ENCODE peak calls at places on chromosome 5, in four cellular contexts. P, D, F and K are unnamed samples.

GRCh38 chr5:14323466-14323865 is 180.3 kb downstream of the TRIO start:
- DNase-seq in P (no peak), D (no peak), F (no peak), K (no peak)

GRCh38 chr5:170484847-170485605 is 18.8 kb upstream of the KCNIP1 start:
- DNase-seq in P (no peak), D (no peak), F (no peak), K (no peak)

GRCh38 chr5:177300236-177300880 is 3.2 kb downstream of the RAB24 start:
- DNase-seq in P (peak), D (no peak), F (peak), K (no peak)

GRCh38 chr5:64331597-64332277 is 166.1 kb downstream of the RNF180 start:
- DNase-seq in P (no peak), D (no peak), F (no peak), K (peak)

GRCh38 chr5:154198611-154199230 is 8.2 kb downstream of the GALNT10 start:
- DNase-seq in P (no peak), D (no peak), F (no peak), K (no peak)

GRCh38 chr5:147391781-147392180 is 118.1 kb downstream of the DPYSL3 start:
- DNase-seq in P (peak), D (peak), F (no peak), K (no peak)

GRCh38 chr5:59357421-59357977 is 536.0 kb downstream of the PDE4D start:
- DNase-seq in P (no peak), D (no peak), F (no peak), K (no peak)

GRCh38 chr5:150024241-150024984 is 23.9 kb downstream of the HMGXB3 start:
- DNase-seq in P (no peak), D (no peak), F (no peak), K (no peak)

GRCh38 chr5:54720346-54720745 is 202.8 kb downstream of the SNX18 start:
- DNase-seq in P (no peak), D (no peak), F (no peak), K (no peak)

GRCh38 chr5:173581408-173582197 is 34.8 kb downstream of the BOD1 start:
- DNase-seq in P (peak), D (peak), F (no peak), K (no peak)

GRCh38 chr5:86833868-86834267 is 216.1 kb downstream of the COX7C start:
- DNase-seq in P (no peak), D (no peak), F (no peak), K (no peak)
- TF ChIP-seq POLR2AphosphoS5 in P (no peak), D (no peak), F (no peak), K (no peak)

DNA sequence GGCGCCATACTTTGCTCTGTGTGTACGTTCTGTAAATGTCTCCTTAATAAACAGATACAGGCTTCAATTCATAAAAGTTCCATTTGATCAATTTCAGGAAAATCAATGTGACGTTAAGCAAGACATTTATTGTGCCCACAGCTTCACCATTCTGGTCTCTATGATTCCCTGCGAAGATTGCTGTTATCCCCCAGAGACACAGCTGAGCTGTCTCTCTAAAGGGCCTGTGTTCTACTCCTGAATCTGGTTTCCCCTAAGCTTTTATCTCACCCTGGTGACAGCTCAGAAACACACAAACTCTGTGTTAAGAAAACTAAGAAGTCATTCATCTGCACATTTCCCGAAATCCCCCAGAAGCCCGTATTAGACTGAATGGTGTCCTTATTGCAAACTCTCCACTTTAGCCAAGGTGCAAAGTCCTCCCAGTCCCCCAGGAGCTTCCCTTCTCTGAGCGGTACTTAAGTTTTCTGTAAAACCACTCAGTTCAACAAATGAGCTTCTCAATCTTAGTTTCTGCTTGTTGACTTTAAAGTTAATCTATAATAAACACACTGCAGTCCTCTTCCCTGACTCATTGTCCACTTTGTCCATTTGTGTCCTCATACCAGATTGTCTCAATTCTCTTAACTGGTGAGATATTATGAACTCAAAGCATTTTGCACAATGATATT is 1.4 kb upstream of the C5orf15 start:
- DNase-seq in P (no peak), D (no peak), F (peak), K (no peak)
- TF ChIP-seq POLR2AphosphoS5 in P (no peak), D (peak), F (peak), K (no peak)

GRCh38 chr5:53327811-53328331 is 152.6 kb upstream of the FST start:
- DNase-seq in P (no peak), D (no peak), F (no peak), K (no peak)
- TF ChIP-seq POLR2AphosphoS5 in P (no peak), D (no peak), F (no peak), K (no peak)

DNA sequence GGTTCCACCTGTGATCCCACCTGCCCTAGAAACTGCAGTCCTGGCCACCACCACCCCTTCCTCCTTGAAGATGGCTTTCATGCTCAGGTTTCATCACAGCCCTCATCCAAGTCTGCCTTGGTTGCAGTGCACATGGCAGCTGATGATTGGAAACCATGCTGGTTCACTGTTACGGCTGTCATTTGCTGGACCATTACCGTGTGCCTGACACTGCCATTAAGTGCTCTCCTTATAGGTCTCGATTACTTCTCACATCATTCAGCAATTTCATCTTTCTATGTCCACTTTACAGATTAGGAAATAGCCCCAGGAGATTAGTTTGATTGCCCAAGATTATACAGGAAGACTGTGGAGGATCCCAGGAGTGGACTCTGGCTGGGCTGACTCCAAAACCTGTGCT is 123.9 kb downstream of the ICE1 start:
- DNase-seq in P (no peak), D (no peak), F (no peak), K (no peak)
- TF ChIP-seq POLR2AphosphoS5 in P (no peak), D (no peak), F (no peak), K (no peak)

GRCh38 chr5:89300426-89300970 is 417.5 kb upstream of the MEF2C start:
- DNase-seq in P (no peak), D (no peak), F (no peak), K (no peak)

GRCh38 chr5:89299998-89300397 is 417.0 kb upstream of the MEF2C start:
- DNase-seq in P (no peak), D (no peak), F (no peak), K (no peak)

GRCh38 chr5:89302102-89302891 is 419.3 kb upstream of the MEF2C start:
- DNase-seq in P (no peak), D (no peak), F (no peak), K (no peak)

GRCh38 chr5:89303033-89303480 is 420.1 kb upstream of the MEF2C start:
- DNase-seq in P (no peak), D (no peak), F (peak), K (no peak)

GRCh38 chr5:89301572-89302025 is 418.6 kb upstream of the MEF2C start:
- DNase-seq in P (peak), D (no peak), F (peak), K (no peak)
- TF ChIP-seq POLR2AphosphoS5 in P (no peak), D (no peak), F (peak), K (no peak)

DNA sequence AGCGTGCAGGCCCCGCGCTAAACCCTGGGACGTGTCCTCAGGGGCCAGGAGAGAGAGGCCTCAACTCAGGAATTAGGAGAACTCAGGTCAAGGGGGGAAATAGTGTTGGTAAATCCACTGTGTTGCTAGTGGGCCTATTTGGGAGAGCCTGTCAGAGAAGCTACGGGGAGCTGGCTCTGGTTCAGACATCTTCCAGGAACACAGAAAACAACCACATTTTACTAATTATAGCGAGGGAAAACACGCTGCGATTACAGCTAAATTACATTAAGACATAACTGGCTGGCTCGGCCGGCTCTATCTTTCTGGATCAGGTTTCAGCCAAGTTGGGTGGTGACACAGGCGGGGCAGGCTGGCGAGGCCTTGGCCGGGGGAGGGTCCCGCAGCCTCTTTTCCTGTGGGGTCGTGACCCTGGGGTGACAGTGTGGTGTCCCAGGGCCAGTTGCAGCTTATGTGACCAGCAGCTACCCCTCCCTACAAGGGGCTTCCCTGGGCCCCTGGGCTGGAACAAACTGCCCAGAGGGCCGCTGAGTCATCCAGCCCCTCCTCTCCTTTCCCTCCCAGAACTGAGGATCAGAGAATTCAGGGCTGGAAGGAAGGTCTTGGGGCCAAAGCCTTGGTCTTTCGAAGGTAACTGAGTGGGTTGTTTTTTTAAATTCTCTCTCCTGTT is 75.1 kb downstream of the FGF18 start:
- DNase-seq in P (no peak), D (peak), F (no peak), K (peak)
- TF ChIP-seq POLR2AphosphoS5 in P (no peak), D (no peak), F (no peak), K (no peak)